ENCODE peak calls at places on chromosomes 2 and 18, in nine cellular contexts. K is NB4, H is A549, Y is IMR-90, W is transverse colon, G is uterus, V is heart left ventricle, I is ovary, Q is K562. A is an unnamed sample.

GRCh38 chr18:49966090-49966489 is 152.8 kb upstream of the ACAA2 start:
- DNase-seq in K (no peak), H (no peak), Y (no peak), W (no peak), G (no peak), V (no peak), I (no peak), Q (no peak), A (no peak)

GRCh38 chr2:178844269-178844668 is 37.0 kb upstream of the TTN start:
- DNase-seq in K (no peak), H (no peak), Y (no peak), W (no peak), G (no peak), V (no peak), I (no peak), Q (no peak), A (no peak)

GRCh38 chr18:77054288-77054605 is 78.3 kb downstream of the MBP start:
- DNase-seq in K (peak; percentile 86), H (no peak), Y (no peak), W (no peak), G (no peak), V (no peak), I (no peak), Q (no peak), A (no peak)

GRCh38 chr18:7657937-7658336 is 90.8 kb downstream of the PTPRM start:
- DNase-seq in K (no peak), H (no peak), Y (peak; percentile 52), W (no peak), G (no peak), V (no peak), I (no peak), Q (no peak), A (no peak)

GRCh38 chr2:34738691-34739090 is 1139.6 kb upstream of the FAM98A start:
- DNase-seq in K (peak; percentile 26), H (no peak), Y (no peak), W (no peak), G (no peak), V (no peak), I (no peak), Q (no peak), A (no peak)

GRCh38 chr2:63855418-63856301 is 14.0 kb downstream of the UGP2 start:
- DNase-seq in K (no peak), H (no peak), Y (no peak), W (no peak), G (no peak), V (no peak), I (no peak), Q (no peak), A (no peak)

GRCh38 chr2:241882090-241882625 is 12.6 kb downstream of the RTP5 start:
- DNase-seq in K (peak; percentile 74), H (no peak), Y (no peak), W (peak; percentile 68), G (peak; percentile 72), V (peak; percentile 73), I (peak; percentile 67), Q (peak; percentile 80), A (peak; percentile 54)

GRCh38 chr2:10042301-10043161 is 819 bp upstream of the KLF11 start:
- DNase-seq in K (no peak), H (no peak), Y (peak; percentile 47), W (peak; percentile 75), G (peak; percentile 85), V (peak; percentile 93), I (peak; percentile 84), Q (peak; percentile 56), A (peak; percentile 85)

GRCh38 chr2:68238955-68239822 is 13.1 kb downstream of the PPP3R1 start:
- DNase-seq in K (peak; percentile 43), H (no peak), Y (peak; percentile 49), W (no peak), G (no peak), V (no peak), I (no peak), Q (no peak), A (no peak)

GRCh38 chr2:172735646-172736418 is at the start of gene RAPGEF4:
- DNase-seq in K (peak; percentile 52), H (peak; percentile 8), Y (no peak), W (no peak), G (no peak), V (no peak), I (no peak), Q (no peak), A (peak; percentile 2)

GRCh38 chr2:86790828-86791561 is at the start of gene CD8A:
- DNase-seq in K (peak; percentile 72), H (no peak), Y (peak; percentile 11), W (no peak), G (no peak), V (no peak), I (no peak), Q (no peak), A (no peak)

DNA sequence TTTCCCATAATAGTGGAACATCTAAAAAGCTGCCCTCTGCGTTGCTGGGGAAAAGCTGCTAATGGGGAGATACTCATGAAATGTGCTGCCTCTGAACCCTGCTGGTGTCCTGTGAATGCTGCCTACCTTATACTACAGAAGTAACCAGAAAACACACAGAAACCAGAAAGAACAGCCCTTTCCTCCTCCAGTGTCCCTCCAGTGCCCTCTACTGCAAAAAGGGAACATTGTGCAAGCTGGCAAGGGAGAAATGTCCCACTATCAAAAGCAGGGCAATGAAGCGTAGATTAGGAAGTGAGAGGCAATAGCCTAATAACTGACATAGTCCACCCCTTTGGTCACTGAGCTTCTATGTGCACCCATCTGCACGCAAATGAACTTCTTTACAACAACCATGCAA is 162.7 kb upstream of the ETAA1 start:
- DNase-seq in K (peak; percentile 34), H (no peak), Y (peak; percentile 72), W (no peak), G (no peak), V (no peak), I (peak; percentile 9), Q (no peak), A (peak; percentile 49)
- TF ChIP-seq CTCF in K (peak; percentile 26), H (peak; percentile 22), Y (peak; percentile 75), W (peak; percentile 26), G (peak; percentile 36), V (no peak), I (no peak), Q (peak; percentile 4), A (peak; percentile 67)

DNA sequence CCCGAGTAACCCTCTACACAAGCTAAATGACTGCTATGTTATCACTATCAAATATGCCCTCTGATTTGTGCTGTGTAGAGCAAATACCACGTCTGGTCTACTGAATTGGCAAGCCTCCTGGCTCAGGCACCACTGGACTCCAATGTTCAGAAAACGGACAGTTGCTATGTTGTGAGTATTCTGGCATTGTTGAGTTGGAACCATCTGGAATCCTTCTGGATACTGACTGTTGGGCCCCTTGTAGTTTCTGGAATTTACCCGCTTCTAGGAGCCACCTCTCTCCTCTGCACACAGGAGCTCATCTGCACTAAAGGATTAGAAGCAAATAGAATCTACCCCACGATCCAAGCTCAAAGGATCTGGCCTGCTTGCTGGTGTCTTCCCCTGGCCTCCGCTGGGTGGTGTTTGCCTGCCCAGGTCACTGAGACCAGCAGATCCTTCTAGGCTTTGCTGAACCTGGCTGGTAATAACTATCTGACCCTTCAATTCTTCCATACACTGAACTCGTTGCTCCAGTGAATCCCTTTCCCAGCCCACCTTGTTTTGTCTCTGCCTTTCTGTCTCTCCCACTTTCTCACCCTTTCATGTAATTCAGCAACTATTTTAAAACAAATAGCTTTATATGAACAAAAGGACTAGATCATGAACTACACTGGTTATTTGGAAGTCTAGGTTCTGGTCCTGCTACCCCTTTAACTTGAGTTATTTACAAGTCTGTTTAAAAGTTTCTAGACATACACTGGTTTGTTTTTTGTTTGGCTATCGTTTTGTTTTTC is 2.1 kb upstream of the HAAO start:
- DNase-seq in K (no peak), H (peak; percentile 63), Y (no peak), W (peak; percentile 34), G (no peak), V (no peak), I (peak; percentile 46), Q (peak; percentile 56), A (no peak)
- TF ChIP-seq POLR2A in K (no peak), H (no peak), Y (no peak), W (no peak), G (no peak), V (no peak), I (no peak), Q (no peak), A (no peak)

DNA sequence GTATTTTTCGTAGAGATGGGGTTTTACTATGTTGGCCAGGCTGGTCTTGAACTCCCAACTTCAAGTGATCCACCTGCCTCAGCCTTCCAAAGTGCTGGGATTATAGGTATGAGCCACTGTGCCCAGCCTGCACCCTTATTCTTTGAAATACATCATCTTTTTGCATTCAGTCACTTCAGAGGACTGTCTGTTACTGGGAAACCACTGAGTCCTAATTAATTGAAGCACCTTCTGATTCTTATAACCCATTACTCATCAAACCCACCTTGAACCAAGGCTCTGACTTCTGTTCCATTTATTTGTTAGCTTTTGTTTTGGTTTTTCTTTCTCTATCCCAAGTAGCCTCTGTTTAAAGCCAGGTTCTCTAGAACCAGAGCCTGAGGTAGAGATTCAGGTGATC is 49.6 kb downstream of the CPO start:
- DNase-seq in K (no peak), H (no peak), Y (no peak), W (no peak), G (no peak), V (no peak), I (no peak), Q (no peak), A (no peak)
- TF ChIP-seq CTCF in K (no peak), H (no peak), Y (no peak), W (no peak), G (no peak), V (no peak), I (no peak), Q (no peak), A (no peak)

GRCh38 chr2:73776381-73776780 is 3.5 kb downstream of the DUSP11 start:
- DNase-seq in K (no peak), H (no peak), Y (no peak), W (no peak), G (no peak), V (no peak), I (no peak), Q (no peak), A (no peak)

GRCh38 chr2:73776869-73777519 is 2.9 kb downstream of the DUSP11 start:
- DNase-seq in K (no peak), H (no peak), Y (peak; percentile 70), W (no peak), G (no peak), V (no peak), I (no peak), Q (no peak), A (no peak)

GRCh38 chr2:73780242-73780582 is 309 bp upstream of the DUSP11 start:
- DNase-seq in K (no peak), H (no peak), Y (no peak), W (no peak), G (no peak), V (no peak), I (no peak), Q (no peak), A (no peak)

DNA sequence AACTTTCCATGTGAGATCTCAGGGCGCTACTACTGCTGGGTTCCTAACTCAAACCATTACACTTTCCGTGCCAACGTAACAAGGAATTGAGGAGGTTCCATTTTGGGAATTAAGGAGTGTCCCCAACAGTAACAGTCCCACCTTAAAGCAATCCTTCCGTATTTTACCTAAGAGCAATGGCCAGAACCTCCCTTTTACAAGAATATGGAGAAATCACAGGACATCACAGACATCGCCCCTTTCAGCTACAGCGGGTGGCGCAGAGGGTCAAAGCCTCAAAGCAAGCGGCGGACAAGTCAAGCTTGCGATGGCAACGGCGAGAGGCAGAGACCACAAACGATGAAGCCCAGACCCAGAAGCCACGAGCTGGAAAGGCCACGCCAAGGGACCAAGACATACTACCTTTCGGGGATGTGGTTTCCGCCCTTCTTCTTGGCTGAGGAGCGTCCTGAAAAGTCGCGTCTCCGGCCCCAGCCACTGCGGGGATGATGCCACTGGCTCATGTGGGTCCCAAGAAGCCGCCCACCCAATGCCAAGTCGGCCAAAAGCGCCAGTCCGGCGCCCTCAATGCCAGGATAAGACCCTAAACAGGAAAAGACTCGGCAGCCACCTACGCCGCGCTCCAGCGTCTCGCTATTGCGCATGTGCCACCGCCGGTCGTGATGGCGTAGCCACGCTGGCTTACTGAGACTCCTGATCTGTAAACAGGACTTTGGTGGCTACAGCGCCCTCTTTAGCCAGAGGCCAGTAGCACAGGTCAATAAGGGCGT is at the start of gene DUSP11:
- DNase-seq in K (peak; percentile 97), H (peak; percentile 95), Y (peak; percentile 92), W (peak; percentile 97), G (peak; percentile 96), V (peak; percentile 96), I (peak; percentile 91), Q (peak; percentile 97), A (peak; percentile 97)
- TF ChIP-seq POLR2A in K (peak; percentile 88), H (peak; percentile 95), Y (peak; percentile 68), W (peak; percentile 84), G (peak; percentile 90), V (no peak), I (peak; percentile 78), Q (peak; percentile 91), A (peak; percentile 73)